ENCODE peak calls at places on chromosomes 6 and 20, in five cellular contexts. One of them, this sample, is unnamed.

GRCh38 chr6:105372862-105373182 is 30.1 kb downstream of the PREP start:
- DNase-seq in SW480: no peak
- DNase-seq in AG04450: no peak
- DNase-seq in epithelial cell of esophagus: peak; percentile 100
- DNase-seq in stimulated activated CD4-positive, alpha-beta T cell treated with anti-CD3 and anti-CD28 coated beads, Interleukin-4, amount 100 ng/mL, for 48 hours: no peak
- DNase-seq in this sample: no peak

GRCh38 chr6:3813918-3814317 is 35.3 kb upstream of the FAM50B start:
- DNase-seq in SW480: no peak
- DNase-seq in stimulated activated CD4-positive, alpha-beta T cell treated with anti-CD3 and anti-CD28 coated beads, Interleukin-4, amount 100 ng/mL, for 48 hours: no peak
- DNase-seq in epithelial cell of esophagus: no peak
- DNase-seq in AG04450: no peak
- DNase-seq in this sample: no peak

GRCh38 chr6:72466971-72467566 is 154.8 kb upstream of the KCNQ5 start:
- DNase-seq in AG04450: no peak
- DNase-seq in SW480: no peak
- DNase-seq in stimulated activated CD4-positive, alpha-beta T cell treated with anti-CD3 and anti-CD28 coated beads, Interleukin-4, amount 100 ng/mL, for 48 hours: no peak
- DNase-seq in epithelial cell of esophagus: no peak
- DNase-seq in this sample: no peak

GRCh38 chr20:24960302-24960801 is 11.3 kb downstream of the CST7 start:
- DNase-seq in SW480: no peak
- DNase-seq in epithelial cell of esophagus: no peak
- DNase-seq in stimulated activated CD4-positive, alpha-beta T cell treated with anti-CD3 and anti-CD28 coated beads, Interleukin-4, amount 100 ng/mL, for 48 hours: no peak
- DNase-seq in AG04450: no peak
- DNase-seq in this sample: no peak

GRCh38 chr6:32954983-32955802 is 2.3 kb upstream of the HLA-DMA start:
- DNase-seq in epithelial cell of esophagus: peak; percentile 54
- DNase-seq in SW480: peak; percentile 19
- DNase-seq in AG04450: no peak
- DNase-seq in stimulated activated CD4-positive, alpha-beta T cell treated with anti-CD3 and anti-CD28 coated beads, Interleukin-4, amount 100 ng/mL, for 48 hours: no peak
- DNase-seq in this sample: no peak

GRCh38 chr20:37270586-37271420 is 9.2 kb upstream of the GHRH start:
- DNase-seq in stimulated activated CD4-positive, alpha-beta T cell treated with anti-CD3 and anti-CD28 coated beads, Interleukin-4, amount 100 ng/mL, for 48 hours: no peak
- DNase-seq in SW480: no peak
- DNase-seq in epithelial cell of esophagus: peak; percentile 68
- DNase-seq in AG04450: no peak
- DNase-seq in this sample: no peak

GRCh38 chr6:109901976-109902375 is 76.1 kb upstream of the GPR6 start:
- DNase-seq in AG04450: no peak
- DNase-seq in stimulated activated CD4-positive, alpha-beta T cell treated with anti-CD3 and anti-CD28 coated beads, Interleukin-4, amount 100 ng/mL, for 48 hours: no peak
- DNase-seq in epithelial cell of esophagus: no peak
- DNase-seq in SW480: no peak
- DNase-seq in this sample: no peak

GRCh38 chr20:37343212-37343993 is 2.5 kb upstream of the SRC start:
- DNase-seq in epithelial cell of esophagus: no peak
- DNase-seq in AG04450: no peak
- DNase-seq in SW480: peak; percentile 77
- DNase-seq in stimulated activated CD4-positive, alpha-beta T cell treated with anti-CD3 and anti-CD28 coated beads, Interleukin-4, amount 100 ng/mL, for 48 hours: no peak
- DNase-seq in this sample: no peak

GRCh38 chr20:63441777-63442493 is 30.5 kb downstream of the KCNQ2 start:
- DNase-seq in stimulated activated CD4-positive, alpha-beta T cell treated with anti-CD3 and anti-CD28 coated beads, Interleukin-4, amount 100 ng/mL, for 48 hours: peak; percentile 63
- DNase-seq in epithelial cell of esophagus: peak; percentile 7
- DNase-seq in SW480: peak; percentile 85
- DNase-seq in AG04450: no peak
- DNase-seq in this sample: peak; percentile 64

GRCh38 chr20:14360386-14360785 is 23.0 kb upstream of the FLRT3 start:
- DNase-seq in stimulated activated CD4-positive, alpha-beta T cell treated with anti-CD3 and anti-CD28 coated beads, Interleukin-4, amount 100 ng/mL, for 48 hours: no peak
- DNase-seq in epithelial cell of esophagus: peak; percentile 63
- DNase-seq in AG04450: no peak
- DNase-seq in SW480: no peak
- DNase-seq in this sample: no peak

GRCh38 chr6:109002100-109002697 is 92.4 kb downstream of the SESN1 start:
- DNase-seq in stimulated activated CD4-positive, alpha-beta T cell treated with anti-CD3 and anti-CD28 coated beads, Interleukin-4, amount 100 ng/mL, for 48 hours: no peak
- DNase-seq in epithelial cell of esophagus: peak; percentile 84
- DNase-seq in SW480: no peak
- DNase-seq in AG04450: no peak
- DNase-seq in this sample: no peak

GRCh38 chr20:63973636-63974401 is 4.1 kb upstream of the ZNF512B start:
- DNase-seq in epithelial cell of esophagus: peak; percentile 77
- DNase-seq in stimulated activated CD4-positive, alpha-beta T cell treated with anti-CD3 and anti-CD28 coated beads, Interleukin-4, amount 100 ng/mL, for 48 hours: peak; percentile 68
- DNase-seq in SW480: peak; percentile 86
- DNase-seq in AG04450: peak; percentile 55
- DNase-seq in this sample: peak; percentile 71

GRCh38 chr6:4377635-4378034 is 242.3 kb upstream of the ECI2 start:
- DNase-seq in SW480: no peak
- DNase-seq in epithelial cell of esophagus: no peak
- DNase-seq in stimulated activated CD4-positive, alpha-beta T cell treated with anti-CD3 and anti-CD28 coated beads, Interleukin-4, amount 100 ng/mL, for 48 hours: no peak
- DNase-seq in AG04450: no peak
- DNase-seq in this sample: no peak

GRCh38 chr6:19803331-19804330 is 33.5 kb upstream of the ID4 start:
- DNase-seq in epithelial cell of esophagus: no peak
- DNase-seq in SW480: no peak
- DNase-seq in stimulated activated CD4-positive, alpha-beta T cell treated with anti-CD3 and anti-CD28 coated beads, Interleukin-4, amount 100 ng/mL, for 48 hours: no peak
- DNase-seq in AG04450: no peak
- DNase-seq in this sample: no peak

GRCh38 chr6:70390067-70390466 is 23.2 kb upstream of the FAM135A start:
- DNase-seq in SW480: no peak
- DNase-seq in AG04450: no peak
- DNase-seq in stimulated activated CD4-positive, alpha-beta T cell treated with anti-CD3 and anti-CD28 coated beads, Interleukin-4, amount 100 ng/mL, for 48 hours: no peak
- DNase-seq in epithelial cell of esophagus: no peak
- DNase-seq in this sample: no peak

GRCh38 chr20:45588800-45589199 is 9.7 kb upstream of the WFDC8 start:
- DNase-seq in AG04450: no peak
- DNase-seq in epithelial cell of esophagus: peak; percentile 4
- DNase-seq in SW480: no peak
- DNase-seq in stimulated activated CD4-positive, alpha-beta T cell treated with anti-CD3 and anti-CD28 coated beads, Interleukin-4, amount 100 ng/mL, for 48 hours: no peak
- DNase-seq in this sample: no peak

GRCh38 chr6:131101911-131102680 is 33.2 kb upstream of the AKAP7 start:
- DNase-seq in stimulated activated CD4-positive, alpha-beta T cell treated with anti-CD3 and anti-CD28 coated beads, Interleukin-4, amount 100 ng/mL, for 48 hours: no peak
- DNase-seq in SW480: peak; percentile 9
- DNase-seq in AG04450: peak; percentile 4
- DNase-seq in epithelial cell of esophagus: peak; percentile 30
- DNase-seq in this sample: no peak

GRCh38 chr6:15340775-15341174 is 94.9 kb downstream of the JARID2 start:
- DNase-seq in AG04450: no peak
- DNase-seq in epithelial cell of esophagus: no peak
- DNase-seq in SW480: no peak
- DNase-seq in stimulated activated CD4-positive, alpha-beta T cell treated with anti-CD3 and anti-CD28 coated beads, Interleukin-4, amount 100 ng/mL, for 48 hours: no peak
- DNase-seq in this sample: no peak

GRCh38 chr20:34940126-34940525 is 15.5 kb downstream of the GSS start:
- DNase-seq in AG04450: no peak
- DNase-seq in epithelial cell of esophagus: no peak
- DNase-seq in SW480: no peak
- DNase-seq in stimulated activated CD4-positive, alpha-beta T cell treated with anti-CD3 and anti-CD28 coated beads, Interleukin-4, amount 100 ng/mL, for 48 hours: no peak
- DNase-seq in this sample: no peak

GRCh38 chr6:86070151-86070550 is 427.5 kb upstream of the SYNCRIP start:
- DNase-seq in stimulated activated CD4-positive, alpha-beta T cell treated with anti-CD3 and anti-CD28 coated beads, Interleukin-4, amount 100 ng/mL, for 48 hours: no peak
- DNase-seq in SW480: no peak
- DNase-seq in AG04450: no peak
- DNase-seq in epithelial cell of esophagus: no peak
- DNase-seq in this sample: no peak

GRCh38 chr6:142303191-142303564 is 1.4 kb downstream of the ADGRG6 start:
- DNase-seq in stimulated activated CD4-positive, alpha-beta T cell treated with anti-CD3 and anti-CD28 coated beads, Interleukin-4, amount 100 ng/mL, for 48 hours: no peak
- DNase-seq in AG04450: no peak
- DNase-seq in epithelial cell of esophagus: peak; percentile 11
- DNase-seq in SW480: no peak
- DNase-seq in this sample: no peak

GRCh38 chr20:5809495-5809894 is 59.3 kb downstream of the SHLD1 start:
- DNase-seq in AG04450: no peak
- DNase-seq in stimulated activated CD4-positive, alpha-beta T cell treated with anti-CD3 and anti-CD28 coated beads, Interleukin-4, amount 100 ng/mL, for 48 hours: no peak
- DNase-seq in epithelial cell of esophagus: no peak
- DNase-seq in SW480: no peak
- DNase-seq in this sample: no peak

GRCh38 chr6:23600118-23600517 is 525.9 kb upstream of the NRSN1 start:
- DNase-seq in stimulated activated CD4-positive, alpha-beta T cell treated with anti-CD3 and anti-CD28 coated beads, Interleukin-4, amount 100 ng/mL, for 48 hours: no peak
- DNase-seq in epithelial cell of esophagus: peak; percentile 5
- DNase-seq in AG04450: no peak
- DNase-seq in SW480: no peak
- DNase-seq in this sample: no peak

GRCh38 chr20:60009826-60010616 is 51.8 kb downstream of the CDH26 start:
- DNase-seq in stimulated activated CD4-positive, alpha-beta T cell treated with anti-CD3 and anti-CD28 coated beads, Interleukin-4, amount 100 ng/mL, for 48 hours: no peak
- DNase-seq in SW480: no peak
- DNase-seq in AG04450: no peak
- DNase-seq in epithelial cell of esophagus: no peak
- DNase-seq in this sample: no peak

This sample was measured in occipital lobe.